ENCODE peak calls at places on chromosome 13, in nine cellular contexts. B is GOT3; E is cardiac muscle cell; L is CD8-positive, alpha-beta T cell; X is activated CD8-positive, alpha-beta memory T cell treated with anti-CD3 and anti-CD28 coated beads for 1 hour; C is AG09309; U is activated T-helper 1 cell treated with Interleukin-2 at 50 U/mL for 16 hours; W is ovary; Q is prostate gland. I is an unnamed sample.

GRCh38 chr13:104593693-104594092 is 1527.5 kb upstream of the SLC10A2 start:
- DNase-seq in X (no peak), L (no peak), W (no peak), C (no peak), B (no peak), Q (no peak), U (no peak), E (no peak), I (no peak)

GRCh38 chr13:18948012-18948663 is 233.5 kb downstream of the TUBA3C start:
- DNase-seq in C (no peak), X (no peak), Q (no peak), L (no peak), B (no peak), U (no peak), W (no peak), E (no peak), I (no peak)

GRCh38 chr13:49029570-49029969 is 53.9 kb downstream of the FNDC3A start:
- DNase-seq in L (no peak), U (no peak), B (no peak), X (no peak), W (no peak), Q (no peak), E (no peak), C (no peak), I (no peak)

GRCh38 chr13:90839061-90839460 is 508.4 kb upstream of the MIR17HG start:
- DNase-seq in L (no peak), U (no peak), W (no peak), E (no peak), C (no peak), X (no peak), Q (no peak), B (no peak), I (peak)

GRCh38 chr13:20525601-20526544 is at the start of gene CRYL1:
- DNase-seq in E (peak), L (peak), B (no peak), X (peak), C (no peak), U (peak), Q (peak), W (peak), I (no peak)

GRCh38 chr13:52599037-52599852 is 43.0 kb upstream of the HNRNPA1L2 start:
- DNase-seq in W (no peak), B (no peak), E (peak), X (no peak), C (no peak), U (no peak), L (no peak), Q (peak), I (no peak)

GRCh38 chr13:97274782-97275252 is 52.7 kb downstream of the MBNL2 start:
- DNase-seq in B (no peak), U (no peak), W (no peak), C (no peak), L (no peak), X (no peak), Q (no peak), E (peak), I (no peak)

GRCh38 chr13:66265446-66265845 is 964.7 kb downstream of the PCDH9 start:
- DNase-seq in E (no peak), B (no peak), Q (no peak), X (no peak), C (no peak), L (no peak), U (no peak), W (no peak), I (no peak)

GRCh38 chr13:94712287-94712811 is at the start of gene SOX21:
- DNase-seq in B (no peak), L (no peak), U (no peak), Q (peak), C (no peak), X (no peak), E (no peak), W (no peak), I (no peak)

GRCh38 chr13:76711515-76712182 is 174.6 kb downstream of the KCTD12 start:
- DNase-seq in E (peak), L (no peak), B (no peak), W (peak), C (peak), X (no peak), Q (no peak), U (no peak), I (no peak)

GRCh38 chr13:50224534-50224933 is 209.3 kb downstream of the KCNRG start:
- DNase-seq in B (no peak), W (no peak), E (peak), C (peak), X (no peak), U (no peak), Q (no peak), L (no peak), I (no peak)

GRCh38 chr13:97855570-97855970 is 97.9 kb upstream of the IPO5 start:
- DNase-seq in B (no peak), E (peak), W (no peak), X (no peak), C (peak), U (no peak), Q (peak), L (no peak), I (peak)

GRCh38 chr13:99829593-99830239 is 141.9 kb downstream of the ZIC5 start:
- DNase-seq in L (no peak), X (no peak), B (no peak), C (no peak), U (no peak), E (no peak), W (no peak), Q (no peak), I (no peak)

GRCh38 chr13:31409678-31410356 is 210.0 kb downstream of the B3GLCT start:
- DNase-seq in L (no peak), B (no peak), U (no peak), C (no peak), E (no peak), W (no peak), Q (no peak), X (no peak), I (no peak)

GRCh38 chr13:67408823-67409222 is 178.7 kb upstream of the PCDH9 start:
- DNase-seq in W (no peak), Q (no peak), L (no peak), X (no peak), C (no peak), B (no peak), U (no peak), E (peak), I (no peak)

GRCh38 chr13:46622013-46622917 is 69.3 kb downstream of the LRCH1 start:
- DNase-seq in L (no peak), X (no peak), E (no peak), W (no peak), B (no peak), Q (no peak), U (no peak), C (no peak), I (peak)

GRCh38 chr13:25783480-25784081 is 268.2 kb downstream of the SHISA2 start:
- DNase-seq in Q (no peak), B (no peak), U (no peak), X (no peak), C (no peak), E (no peak), L (no peak), W (no peak), I (no peak)

GRCh38 chr13:87123987-87124784 is 547.0 kb upstream of the SLITRK5 start:
- DNase-seq in X (no peak), L (no peak), C (peak), Q (no peak), U (no peak), W (no peak), E (peak), B (no peak), I (no peak)

GRCh38 chr13:35855531-35856019 is 275.6 kb downstream of the DCLK1 start:
- DNase-seq in B (no peak), U (no peak), W (no peak), X (no peak), Q (no peak), C (no peak), E (no peak), L (no peak), I (no peak)

GRCh38 chr13:111515648-111516047 is 195.2 kb downstream of the TEX29 start:
- DNase-seq in W (no peak), Q (no peak), C (no peak), B (no peak), E (no peak), X (no peak), L (no peak), U (no peak), I (no peak)

GRCh38 chr13:95296326-95296939 is 4.8 kb downstream of the ABCC4 start:
- DNase-seq in B (no peak), X (no peak), W (no peak), Q (no peak), E (peak), U (no peak), L (peak), C (no peak), I (no peak)

GRCh38 chr13:98144501-98145350 is 1.8 kb downstream of the FARP1 start:
- DNase-seq in W (no peak), U (no peak), B (no peak), Q (peak), X (no peak), E (peak), L (no peak), C (peak), I (no peak)

GRCh38 chr13:41562083-41562482 is 104.7 kb downstream of the RGCC start:
- DNase-seq in Q (no peak), L (no peak), W (peak), U (no peak), X (no peak), E (peak), C (peak), B (no peak), I (no peak)

GRCh38 chr13:100751826-100752225 is 77.2 kb upstream of the TMTC4 start:
- DNase-seq in E (no peak), W (no peak), B (no peak), X (no peak), L (no peak), U (no peak), C (no peak), Q (no peak), I (no peak)